ENCODE peak calls at places on chromosomes 13 and 19, in eight cellular contexts. Q is DND-41, G is cardiac fibroblast, P is HepG2, H is PC-9, L is colonic mucosa, F is astrocyte of the spinal cord, R is AG04450. N is an unnamed sample.

GRCh38 chr13:113584870-113585671 is 518 bp downstream of the TFDP1 start:
- DNase-seq in Q (peak; percentile 36), G (no peak), P (no peak), H (no peak), L (peak; percentile 24), F (no peak), R (no peak), N (no peak)

GRCh38 chr13:74847966-74848365 is 634.0 kb downstream of the TBC1D4 start:
- DNase-seq in Q (no peak), G (no peak), P (no peak), H (no peak), L (no peak), F (no peak), R (no peak), N (peak; percentile 13)

GRCh38 chr19:13905634-13906524 is at the start of the genes BRME1 and CC2D1A:
- DNase-seq in Q (peak; percentile 96), G (peak; percentile 85), P (peak; percentile 76), H (peak; percentile 80), L (peak; percentile 96), F (peak; percentile 78), R (peak; percentile 29), N (peak; percentile 83)

GRCh38 chr13:20968745-20969144 is 66.2 kb upstream of the XPO4 start:
- DNase-seq in Q (no peak), G (no peak), P (no peak), H (no peak), L (no peak), F (no peak), R (no peak), N (no peak)

GRCh38 chr19:57664269-57665127 is 4.2 kb upstream of the ZSCAN4 start:
- DNase-seq in Q (no peak), G (peak; percentile 76), P (peak; percentile 39), H (peak; percentile 38), L (peak; percentile 47), F (peak; percentile 61), R (no peak), N (peak; percentile 54)

GRCh38 chr13:112943309-112944125 is 25.5 kb upstream of the MCF2L start:
- DNase-seq in Q (no peak), G (peak; percentile 20), P (no peak), H (peak; percentile 41), L (peak; percentile 57), F (peak; percentile 13), R (no peak), N (peak; percentile 16)

GRCh38 chr19:38013913-38014575 is 107.0 kb downstream of the SIPA1L3 start:
- DNase-seq in Q (no peak), G (no peak), P (no peak), H (no peak), L (no peak), F (no peak), R (no peak), N (no peak)

GRCh38 chr13:21999666-22000065 is 328.8 kb downstream of the FGF9 start:
- DNase-seq in Q (no peak), G (no peak), P (no peak), H (no peak), L (no peak), F (no peak), R (no peak), N (no peak)

GRCh38 chr13:34349091-34349722 is 531.3 kb downstream of the RFC3 start:
- DNase-seq in Q (no peak), G (peak; percentile 94), P (no peak), H (peak; percentile 91), L (peak; percentile 35), F (peak; percentile 97), R (peak; percentile 80), N (peak; percentile 98)

GRCh38 chr13:26494591-26494990 is 62.9 kb upstream of the WASF3 start:
- DNase-seq in Q (no peak), G (no peak), P (no peak), H (no peak), L (no peak), F (no peak), R (no peak), N (no peak)

GRCh38 chr13:44386932-44387556 is 13.4 kb downstream of the SERP2 start:
- DNase-seq in Q (no peak), G (no peak), P (no peak), H (no peak), L (no peak), F (no peak), R (no peak), N (peak; percentile 35)

GRCh38 chr19:48881741-48882657 is 9.8 kb downstream of the PPP1R15A start:
- DNase-seq in Q (peak; percentile 36), G (no peak), P (no peak), H (no peak), L (no peak), F (no peak), R (no peak), N (peak; percentile 23)

GRCh38 chr19:41265376-41266153 is 1.4 kb downstream of the HNRNPUL1 start:
- DNase-seq in Q (peak; percentile 13), G (peak; percentile 31), P (peak; percentile 56), H (no peak), L (peak; percentile 38), F (peak; percentile 28), R (no peak), N (peak; percentile 41)

GRCh38 chr13:113726961-113727411 is 32.0 kb upstream of the TMEM255B start:
- DNase-seq in Q (no peak), G (peak; percentile 10), P (no peak), H (no peak), L (no peak), F (peak; percentile 50), R (no peak), N (peak; percentile 24)

GRCh38 chr13:25584975-25585374 is 213.2 kb downstream of the ATP8A2 start:
- DNase-seq in Q (no peak), G (no peak), P (no peak), H (no peak), L (no peak), F (no peak), R (no peak), N (peak; percentile 2)

GRCh38 chr13:25575562-25575961 is 203.8 kb downstream of the ATP8A2 start:
- DNase-seq in Q (peak; percentile 57), G (no peak), P (no peak), H (no peak), L (no peak), F (no peak), R (no peak), N (no peak)

GRCh38 chr13:29754486-29754806 is 96.0 kb downstream of the UBL3 start:
- DNase-seq in Q (no peak), G (peak; percentile 24), P (peak; percentile 47), H (peak; percentile 48), L (no peak), F (peak; percentile 49), R (no peak), N (peak; percentile 45)

GRCh38 chr13:77857810-77858209 is 60.8 kb downstream of the EDNRB start:
- DNase-seq in Q (no peak), G (no peak), P (no peak), H (no peak), L (no peak), F (no peak), R (no peak), N (no peak)

GRCh38 chr13:105074756-105075155 is 1460.7 kb downstream of the EFNB2 start:
- DNase-seq in Q (no peak), G (no peak), P (no peak), H (no peak), L (no peak), F (no peak), R (no peak), N (no peak)

GRCh38 chr19:50873056-50873455 is at the start of gene KLK2:
- DNase-seq in Q (no peak), G (no peak), P (no peak), H (no peak), L (no peak), F (no peak), R (no peak), N (no peak)

GRCh38 chr13:54449922-54450321 is 1421.3 kb downstream of the OLFM4 start:
- DNase-seq in Q (no peak), G (no peak), P (no peak), H (no peak), L (no peak), F (no peak), R (no peak), N (no peak)

GRCh38 chr19:49432141-49433073 is 7.2 kb downstream of the GFY start:
- DNase-seq in Q (no peak), G (no peak), P (no peak), H (no peak), L (peak; percentile 73), F (no peak), R (no peak), N (no peak)

GRCh38 chr19:34365463-34366401 is 736 bp downstream of the GPI start:
- DNase-seq in Q (peak; percentile 30), G (peak; percentile 47), P (no peak), H (no peak), L (peak; percentile 74), F (peak; percentile 27), R (no peak), N (peak; percentile 46)

GRCh38 chr19:2228157-2229030 is 7.7 kb downstream of the PLEKHJ1 start:
- DNase-seq in Q (no peak), G (no peak), P (no peak), H (no peak), L (no peak), F (no peak), R (no peak), N (no peak)
- H3K4me3 ChIP-seq in Q (no peak overlapping the region), G (no peak overlapping the region), P (no peak overlapping the region), H (no peak overlapping the region), L (no peak overlapping the region), F (no peak overlapping the region), R (no peak overlapping the region), N (no peak overlapping the region)

DNA sequence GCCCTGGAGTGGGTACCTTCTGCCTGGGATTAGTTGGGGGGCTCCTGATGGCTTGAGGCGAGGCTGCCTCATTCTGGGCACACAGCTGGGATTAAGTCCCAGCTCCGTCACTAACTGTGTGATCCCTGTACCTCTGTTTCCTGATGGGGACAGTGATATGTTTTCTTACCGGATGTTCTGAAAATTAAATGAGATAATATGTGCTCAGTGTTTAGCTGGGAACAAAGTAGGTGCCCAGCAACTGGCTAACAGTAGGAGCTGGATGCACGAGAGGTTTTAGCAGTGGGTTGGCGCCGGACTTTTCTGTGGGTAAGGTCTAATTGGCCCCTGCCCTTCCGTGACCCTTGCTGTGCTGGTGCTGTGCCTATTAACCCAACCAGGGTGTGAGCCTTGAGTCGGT is 203.4 kb downstream of the URI1 start:
- DNase-seq in Q (no peak), G (no peak), P (no peak), H (no peak), L (no peak), F (no peak), R (no peak), N (no peak)
- TF ChIP-seq CTCF in Q (no peak), G (no peak), P (no peak), H (no peak), L (no peak), F (no peak), R (no peak), N (no peak)

DNA sequence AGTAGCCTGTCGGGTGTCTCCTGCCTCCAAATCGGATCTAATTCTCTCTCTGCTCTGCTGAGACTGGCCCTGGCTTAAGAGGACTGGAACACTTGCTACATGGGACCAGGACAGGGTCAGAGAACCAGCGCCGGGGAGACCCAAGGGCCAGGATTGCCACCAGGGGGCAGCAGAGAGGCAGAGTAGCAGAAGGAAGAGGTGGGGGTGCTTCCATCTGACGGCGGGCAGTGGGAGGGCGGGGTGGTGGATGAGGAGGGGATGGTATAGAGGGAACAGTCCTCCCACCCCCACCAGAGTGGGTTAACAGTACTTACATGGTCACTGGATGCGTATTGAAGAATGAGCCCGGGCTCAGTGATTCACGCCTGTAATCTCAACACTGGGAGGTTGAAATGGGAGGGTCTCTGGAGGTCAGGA is 11.9 kb downstream of the SELENOW start:
- DNase-seq in Q (peak; percentile 81), G (peak; percentile 78), P (peak; percentile 65), H (peak; percentile 62), L (peak; percentile 87), F (peak; percentile 50), R (no peak), N (peak; percentile 77)
- H3K4me3 ChIP-seq in Q (no peak overlapping the region), G (no peak overlapping the region), P (no peak overlapping the region), H (peak overlapping the region; percentile 42), L (no peak overlapping the region), F (no peak overlapping the region), R (no peak overlapping the region), N (no peak overlapping the region)

GRCh38 chr13:73467103-73467502 is 408.3 kb downstream of the KLF5 start:
- DNase-seq in Q (no peak), G (peak; percentile 66), P (no peak), H (no peak), L (no peak), F (peak; percentile 14), R (no peak), N (no peak)
- TF ChIP-seq CTCF in Q (no peak), G (no peak), P (no peak), H (no peak), L (no peak), F (no peak), R (no peak), N (no peak)